ENCODE peak calls at places on chromosomes 7 and 10, in nine cellular contexts. L, M, A, P, F, E, K, H and R are unnamed samples.

GRCh38 chr10:119025336-119025735 is 4.2 kb upstream of the NANOS1 start:
- DNase-seq in L (peak), M (no peak), A (peak), P (peak), F (no peak), E (peak), K (no peak), H (peak), R (peak)

GRCh38 chr7:127644484-127644883 is 7.5 kb upstream of the SND1 start:
- DNase-seq in L (no peak), M (no peak), A (no peak), P (no peak), F (no peak), E (no peak), K (no peak), H (no peak), R (no peak)

GRCh38 chr10:124050021-124051015 is 43.1 kb downstream of the CHST15 start:
- DNase-seq in L (peak), M (no peak), A (no peak), P (no peak), F (no peak), E (no peak), K (no peak), H (no peak), R (no peak)

GRCh38 chr10:95661818-95662217 is 5.3 kb upstream of the ALDH18A1 start:
- DNase-seq in L (no peak), M (no peak), A (no peak), P (no peak), F (no peak), E (no peak), K (no peak), H (no peak), R (no peak)

GRCh38 chr7:51315393-51316261 is 982 bp downstream of the COBL start:
- DNase-seq in L (peak), M (peak), A (peak), P (peak), F (peak), E (peak), K (no peak), H (peak), R (peak)

GRCh38 chr7:42097756-42098155 is 139.3 kb downstream of the GLI3 start:
- DNase-seq in L (no peak), M (no peak), A (peak), P (no peak), F (no peak), E (no peak), K (no peak), H (no peak), R (peak)

GRCh38 chr10:18229839-18230238 is 89.6 kb downstream of the CACNB2 start:
- DNase-seq in L (no peak), M (no peak), A (peak), P (no peak), F (no peak), E (no peak), K (no peak), H (no peak), R (peak)

GRCh38 chr10:34780818-34781380 is 34.2 kb downstream of the PARD3 start:
- DNase-seq in L (no peak), M (no peak), A (no peak), P (no peak), F (no peak), E (peak), K (no peak), H (no peak), R (no peak)

GRCh38 chr7:26662646-26663045 is 201.7 kb downstream of the SKAP2 start:
- DNase-seq in L (no peak), M (no peak), A (no peak), P (no peak), F (no peak), E (no peak), K (no peak), H (no peak), R (no peak)

GRCh38 chr10:93596539-93596938 is 4.5 kb downstream of the RBP4 start:
- DNase-seq in L (no peak), M (no peak), A (no peak), P (no peak), F (peak), E (no peak), K (no peak), H (no peak), R (no peak)

GRCh38 chr10:90675621-90676020 is 182.2 kb downstream of the HTR7 start:
- DNase-seq in L (no peak), M (no peak), A (peak), P (no peak), F (no peak), E (no peak), K (no peak), H (no peak), R (peak)

GRCh38 chr10:110010076-110011069 is 2.6 kb downstream of the ADD3 start:
- DNase-seq in L (no peak), M (peak), A (no peak), P (no peak), F (no peak), E (no peak), K (no peak), H (no peak), R (no peak)

GRCh38 chr7:94161476-94161875 is 157.3 kb upstream of the BET1 start:
- DNase-seq in L (no peak), M (no peak), A (no peak), P (no peak), F (no peak), E (no peak), K (no peak), H (no peak), R (no peak)

GRCh38 chr7:24980695-24981543 is 941 bp upstream of the OSBPL3 start:
- DNase-seq in L (peak), M (peak), A (peak), P (no peak), F (no peak), E (peak), K (no peak), H (peak), R (peak)
- TF ChIP-seq CTCF in L (no peak), M (no peak), A (peak), P (no peak), F (no peak), E (no peak), K (peak), H (no peak), R (no peak)

DNA sequence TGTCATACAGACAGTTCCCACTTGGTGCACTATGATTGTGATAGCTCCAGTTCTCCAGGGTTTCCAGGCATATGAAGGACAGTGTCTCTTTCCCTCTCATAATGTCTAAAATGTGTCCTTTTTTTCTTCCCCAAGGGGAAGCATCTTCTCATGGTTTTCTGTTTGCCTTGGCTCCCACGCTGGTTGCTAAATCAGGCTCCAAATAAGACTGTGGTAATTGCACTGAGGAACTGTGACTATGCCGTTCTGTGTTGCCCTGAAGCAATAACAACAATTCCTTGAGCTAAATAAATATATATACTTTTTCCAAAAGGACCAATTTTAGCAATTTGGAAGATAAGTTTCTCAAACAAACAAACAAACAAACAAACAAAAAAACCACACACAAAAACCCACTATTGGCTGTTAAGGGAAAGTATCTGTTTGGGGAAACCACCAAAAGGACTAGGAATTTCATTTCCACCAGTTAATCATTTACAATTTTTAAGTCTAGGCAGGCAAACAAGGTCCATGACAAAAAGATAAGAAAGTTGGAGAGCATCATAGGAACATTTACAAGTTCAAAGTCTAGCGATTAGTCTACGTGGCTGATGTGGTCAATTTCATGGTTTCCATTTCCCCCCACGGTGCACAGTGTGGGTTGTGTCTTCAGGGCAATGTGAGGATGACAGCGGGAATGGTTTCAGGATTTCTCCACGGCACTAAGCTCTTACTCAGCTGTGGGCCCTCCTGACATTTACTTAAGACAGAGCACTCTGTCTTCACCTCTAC is 62.4 kb downstream of the THNSL1 start:
- DNase-seq in L (no peak), M (peak), A (no peak), P (no peak), F (no peak), E (peak), K (no peak), H (no peak), R (no peak)
- H3K4me3 ChIP-seq in L (no peak), M (no peak), A (no peak), P (no peak), F (no peak), E (no peak), K (no peak), H (no peak), R (no peak)

GRCh38 chr7:140300263-140301131 is 97.8 kb downstream of the SLC37A3 start:
- DNase-seq in L (no peak), M (no peak), A (no peak), P (no peak), F (no peak), E (no peak), K (no peak), H (no peak), R (no peak)
- TF ChIP-seq CTCF in L (no peak), M (no peak), A (no peak), P (no peak), F (no peak), E (no peak), K (no peak), H (no peak), R (no peak)

GRCh38 chr10:63260860-63261251 is 127.7 kb downstream of the NRBF2 start:
- DNase-seq in L (no peak), M (no peak), A (no peak), P (no peak), F (no peak), E (no peak), K (no peak), H (no peak), R (no peak)
- H3K4me3 ChIP-seq in L (no peak), M (no peak), A (no peak), P (no peak), F (no peak), E (no peak), K (no peak), H (no peak), R (no peak)